ENCODE peak calls at places on chromosomes 16 and 17, in nine cellular contexts. V is WERI-Rb-1, S is lung, L is esophagus squamous epithelium, K is gastrocnemius medialis, Q is psoas muscle, E is SK-N-SH, N is GM06990, R is adrenal gland. G is an unnamed sample.

GRCh38 chr17:73011016-73011486 is 81.4 kb downstream of the SLC39A11 start:
- DNase-seq in V (no peak), S (no peak), L (no peak), K (no peak), Q (no peak), E (peak; percentile 70), N (no peak), R (peak; percentile 21), G (no peak)

GRCh38 chr17:74210191-74211140 is 2.9 kb upstream of the TTYH2 start:
- DNase-seq in V (peak; percentile 93), S (peak; percentile 74), L (no peak), K (peak; percentile 68), Q (peak; percentile 84), E (peak; percentile 94), N (peak; percentile 73), R (peak; percentile 87), G (no peak)

GRCh38 chr17:8953152-8953885 is 12.2 kb downstream of the PIK3R5 start:
- DNase-seq in V (no peak), S (no peak), L (no peak), K (no peak), Q (no peak), E (no peak), N (no peak), R (no peak), G (no peak)

GRCh38 chr16:4987250-4987579 is 29.1 kb downstream of the SEC14L5 start:
- DNase-seq in V (no peak), S (no peak), L (no peak), K (no peak), Q (no peak), E (no peak), N (no peak), R (no peak), G (no peak)

GRCh38 chr16:51326131-51326856 is 175.2 kb upstream of the SALL1 start:
- DNase-seq in V (no peak), S (no peak), L (no peak), K (no peak), Q (no peak), E (no peak), N (no peak), R (no peak), G (peak; percentile 37)

GRCh38 chr17:36932383-36933173 is 4.7 kb upstream of the LHX1 start:
- DNase-seq in V (no peak), S (no peak), L (no peak), K (no peak), Q (peak; percentile 41), E (peak; percentile 64), N (no peak), R (no peak), G (no peak)

GRCh38 chr17:37476431-37477130 is 13.1 kb upstream of the DUSP14 start:
- DNase-seq in V (peak; percentile 20), S (no peak), L (no peak), K (peak; percentile 64), Q (no peak), E (no peak), N (no peak), R (no peak), G (no peak)

GRCh38 chr16:53546988-53547391 is 44.0 kb upstream of the AKTIP start:
- DNase-seq in V (peak; percentile 34), S (no peak), L (no peak), K (no peak), Q (no peak), E (no peak), N (no peak), R (no peak), G (no peak)

GRCh38 chr17:57810740-57811632 is 38.9 kb downstream of the MRPS23 start:
- DNase-seq in V (peak; percentile 34), S (no peak), L (no peak), K (no peak), Q (peak; percentile 65), E (peak; percentile 74), N (no peak), R (peak; percentile 56), G (no peak)

GRCh38 chr17:59331929-59332889 is 754 bp downstream of the YPEL2 start:
- DNase-seq in V (no peak), S (peak; percentile 56), L (no peak), K (peak; percentile 72), Q (peak; percentile 89), E (peak; percentile 78), N (peak; percentile 26), R (peak; percentile 56), G (no peak)

DNA sequence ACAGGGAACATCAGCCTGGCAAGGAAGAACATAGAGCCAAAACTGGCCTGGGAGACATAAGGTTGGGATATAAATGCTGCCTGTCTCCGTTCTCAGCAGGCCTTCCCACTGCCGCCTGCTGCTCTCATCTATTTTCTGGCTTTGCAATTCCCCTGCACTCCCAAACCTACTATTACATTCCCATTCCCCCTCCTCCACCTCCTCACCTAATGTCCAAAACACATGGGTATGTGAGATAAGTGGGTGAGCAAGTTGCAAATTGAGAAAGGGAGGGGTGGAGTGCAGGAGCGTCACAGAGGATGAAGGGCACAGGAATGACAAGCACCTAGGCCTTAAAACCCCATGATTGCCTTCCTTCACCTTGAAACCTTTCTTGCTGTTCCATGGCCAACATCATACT is 244.3 kb upstream of the CDH8 start:
- DNase-seq in V (no peak), S (no peak), L (no peak), K (no peak), Q (no peak), E (no peak), N (no peak), R (no peak), G (no peak)
- H3K4me3 ChIP-seq in V (no peak overlapping the region), S (no peak overlapping the region), L (no peak overlapping the region), K (no peak overlapping the region), Q (no peak overlapping the region), E (no peak overlapping the region), N (no peak overlapping the region), R (no peak overlapping the region), G (no peak overlapping the region)

GRCh38 chr16:425740-426114 is 278 bp downstream of the RAB11FIP3 start:
- DNase-seq in V (no peak), S (no peak), L (no peak), K (no peak), Q (no peak), E (no peak), N (no peak), R (no peak), G (no peak)

GRCh38 chr16:424033-424622 is 1.3 kb upstream of the RAB11FIP3 start:
- DNase-seq in V (no peak), S (peak; percentile 69), L (no peak), K (peak; percentile 94), Q (peak; percentile 89), E (no peak), N (no peak), R (peak; percentile 84), G (peak; percentile 99)

GRCh38 chr16:426115-426905 is 861 bp downstream of the RAB11FIP3 start:
- DNase-seq in V (peak; percentile 14), S (no peak), L (no peak), K (no peak), Q (peak; percentile 63), E (peak; percentile 70), N (peak; percentile 38), R (peak; percentile 40), G (no peak)

GRCh38 chr16:424623-425081 is 797 bp upstream of the RAB11FIP3 start:
- DNase-seq in V (no peak), S (peak; percentile 33), L (no peak), K (no peak), Q (peak; percentile 87), E (no peak), N (no peak), R (peak; percentile 61), G (no peak)

GRCh38 chr16:425082-425718 is at the start of gene RAB11FIP3:
- DNase-seq in V (peak; percentile 88), S (peak; percentile 82), L (no peak), K (peak; percentile 81), Q (peak; percentile 90), E (peak; percentile 97), N (peak; percentile 93), R (peak; percentile 84), G (no peak)
- TF ChIP-seq CTCF in V (peak; percentile 43), S (no peak), L (no peak), K (no peak), Q (peak; percentile 26), E (peak; percentile 37), N (peak; percentile 55), R (no peak), G (no peak)

GRCh38 chr17:82098939-82099765 is 1.1 kb upstream of the FASN start:
- DNase-seq in V (peak; percentile 76), S (no peak), L (no peak), K (no peak), Q (peak; percentile 67), E (no peak), N (peak; percentile 66), R (no peak), G (no peak)
- H3K4me3 ChIP-seq in V (peak overlapping the region; percentile 77), S (peak overlapping the region; percentile 50), L (peak overlapping the region; percentile 95), K (peak overlapping the region; percentile 48), Q (peak overlapping the region; percentile 87), E (peak overlapping the region; percentile 76), N (peak overlapping the region; percentile 82), R (no peak overlapping the region), G (peak overlapping the region; percentile 47)

GRCh38 chr17:50721194-50722010 is 2.0 kb downstream of the LUC7L3 start:
- DNase-seq in V (no peak), S (no peak), L (no peak), K (no peak), Q (no peak), E (peak; percentile 56), N (no peak), R (no peak), G (no peak)

GRCh38 chr17:50728112-50728429 is 8.7 kb downstream of the LUC7L3 start:
- DNase-seq in V (no peak), S (no peak), L (no peak), K (no peak), Q (no peak), E (no peak), N (no peak), R (no peak), G (no peak)

GRCh38 chr17:50722746-50723145 is 3.3 kb downstream of the LUC7L3 start:
- DNase-seq in V (no peak), S (no peak), L (no peak), K (no peak), Q (no peak), E (no peak), N (no peak), R (no peak), G (no peak)

GRCh38 chr17:50728881-50729765 is 9.7 kb downstream of the LUC7L3 start:
- DNase-seq in V (no peak), S (no peak), L (no peak), K (no peak), Q (no peak), E (no peak), N (no peak), R (no peak), G (no peak)

DNA sequence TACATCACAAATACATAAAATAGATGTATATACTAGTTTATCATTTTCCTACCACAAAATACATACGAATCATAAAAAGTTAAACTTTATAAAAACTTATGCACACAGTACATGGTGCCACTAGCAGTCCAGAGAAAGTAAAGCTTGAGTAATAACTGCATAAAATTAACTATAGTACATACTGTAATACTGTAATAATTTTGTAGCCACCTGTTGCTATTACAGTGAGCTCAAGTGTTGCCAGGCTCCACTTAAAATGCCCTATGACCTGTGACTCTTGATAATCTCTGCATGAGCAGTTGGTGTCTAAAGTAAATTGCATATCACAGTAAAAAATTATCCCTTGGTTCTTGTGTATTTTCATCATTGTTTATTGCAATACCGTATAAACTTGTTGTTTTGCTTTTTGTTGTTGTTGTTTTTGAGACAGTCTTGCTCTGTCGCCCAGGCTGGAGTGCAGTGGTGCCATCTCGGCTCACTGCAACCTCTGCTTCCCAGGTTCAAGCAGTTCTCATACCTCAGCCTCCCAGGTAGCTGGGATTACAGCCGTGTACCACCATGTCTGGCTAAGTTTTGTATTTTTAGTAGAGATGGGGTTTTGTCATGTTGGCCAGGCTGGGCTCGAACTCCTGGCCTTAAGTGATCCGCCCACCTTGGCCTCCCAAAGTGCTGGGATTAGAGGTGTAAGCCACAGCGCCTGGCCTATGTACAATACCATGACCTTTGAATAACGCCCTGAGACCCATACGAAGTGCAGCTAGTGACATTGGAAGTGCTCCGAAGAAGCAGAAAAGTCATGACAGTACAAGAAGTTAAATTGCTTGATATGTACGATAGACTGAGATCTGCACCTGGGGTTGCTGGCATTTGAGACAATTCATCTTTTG is 6.6 kb downstream of the LUC7L3 start:
- DNase-seq in V (no peak), S (no peak), L (no peak), K (no peak), Q (no peak), E (no peak), N (no peak), R (no peak), G (no peak)
- TF ChIP-seq CTCF in V (no peak), S (no peak), L (no peak), K (no peak), Q (no peak), E (no peak), N (no peak), R (no peak), G (no peak)